ENCODE peak calls at places on chromosomes 7 and 10, in four cellular contexts. L is mammary epithelial cell, C is left ventricle myocardium inferior, P is GM13977. M is an unnamed sample.

GRCh38 chr10:88980836-88981235 is 9.8 kb upstream of the FAS start:
- DNase-seq in L (no peak), C (no peak), P (no peak), M (no peak)

GRCh38 chr10:24360286-24361127 is 151.6 kb downstream of the KIAA1217 start:
- DNase-seq in P (peak), L (peak), C (peak), M (peak)

GRCh38 chr7:39560997-39561396 is 5.2 kb upstream of the YAE1 start:
- DNase-seq in C (no peak), P (no peak), L (no peak), M (no peak)

GRCh38 chr7:159197066-159197975 is 52.7 kb upstream of the VIPR2 start:
- DNase-seq in P (no peak), C (no peak), L (no peak), M (peak)

GRCh38 chr10:12501851-12502525 is 152.6 kb downstream of the CAMK1D start:
- DNase-seq in L (no peak), P (no peak), C (peak), M (no peak)

GRCh38 chr10:113273151-113273876 is 279.5 kb upstream of the HABP2 start:
- DNase-seq in C (peak), L (no peak), P (no peak), M (no peak)

GRCh38 chr7:108408294-108409004 is 47.8 kb downstream of the NRCAM start:
- DNase-seq in L (no peak), C (no peak), P (no peak), M (no peak)

GRCh38 chr7:42053834-42054233 is 183.2 kb downstream of the GLI3 start:
- DNase-seq in P (no peak), L (no peak), C (no peak), M (no peak)

GRCh38 chr7:65216469-65216868 is 157.2 kb upstream of the ZNF92 start:
- DNase-seq in C (no peak), P (peak), L (peak), M (peak)

GRCh38 chr7:50653997-50654425 is 88.8 kb upstream of the DDC start:
- DNase-seq in P (no peak), C (peak), L (no peak), M (no peak)

GRCh38 chr10:34905200-34905927 is 90.3 kb upstream of the PARD3 start:
- DNase-seq in C (no peak), L (no peak), P (no peak), M (no peak)

GRCh38 chr10:118721005-118721876 is 33.5 kb downstream of the CACUL1 start:
- DNase-seq in C (no peak), L (peak), P (peak), M (peak)

GRCh38 chr7:55148571-55148970 is 129.8 kb downstream of the EGFR start:
- DNase-seq in L (no peak), P (no peak), C (no peak), M (no peak)

DNA sequence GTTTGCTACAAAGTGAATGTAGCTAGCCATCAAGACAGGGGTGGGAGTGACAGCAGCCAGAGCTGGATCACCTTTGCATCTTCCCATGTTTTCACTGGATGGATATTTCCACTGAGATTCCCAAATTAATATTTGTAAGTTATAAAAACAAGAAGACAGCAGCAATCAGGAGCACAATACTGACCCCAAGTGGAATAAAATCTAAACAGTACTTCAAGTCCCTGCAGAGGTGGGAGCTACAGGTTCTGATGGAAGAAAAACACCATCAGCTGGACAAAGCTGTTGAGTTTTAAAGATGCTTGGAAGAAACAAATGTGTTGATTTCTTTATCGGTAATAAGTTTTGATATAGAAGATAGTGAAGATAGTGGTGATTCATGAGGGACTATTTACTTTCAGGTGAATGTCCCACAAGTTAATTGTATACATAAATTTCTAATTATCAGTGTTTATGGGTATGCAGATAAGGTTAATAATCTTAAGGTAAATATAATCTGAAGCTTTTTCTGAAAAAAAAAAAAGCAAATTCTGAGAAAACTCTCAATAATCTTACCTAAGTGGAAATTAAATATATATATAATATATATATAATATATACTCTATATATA is 129.3 kb downstream of the SLC16A9 start:
- DNase-seq in P (no peak), L (no peak), C (no peak), M (no peak)
- TF ChIP-seq CTCF in P (peak), L (peak), C (peak), M (no peak)

GRCh38 chr10:91930939-91931338 is 7.4 kb downstream of the BTAF1 start:
- DNase-seq in L (no peak), P (no peak), C (no peak), M (no peak)

GRCh38 chr10:91931526-91932190 is 8.1 kb downstream of the BTAF1 start:
- DNase-seq in C (no peak), P (no peak), L (no peak), M (no peak)

GRCh38 chr10:91935886-91936285 is 12.3 kb downstream of the BTAF1 start:
- DNase-seq in C (no peak), L (peak), P (no peak), M (no peak)

DNA sequence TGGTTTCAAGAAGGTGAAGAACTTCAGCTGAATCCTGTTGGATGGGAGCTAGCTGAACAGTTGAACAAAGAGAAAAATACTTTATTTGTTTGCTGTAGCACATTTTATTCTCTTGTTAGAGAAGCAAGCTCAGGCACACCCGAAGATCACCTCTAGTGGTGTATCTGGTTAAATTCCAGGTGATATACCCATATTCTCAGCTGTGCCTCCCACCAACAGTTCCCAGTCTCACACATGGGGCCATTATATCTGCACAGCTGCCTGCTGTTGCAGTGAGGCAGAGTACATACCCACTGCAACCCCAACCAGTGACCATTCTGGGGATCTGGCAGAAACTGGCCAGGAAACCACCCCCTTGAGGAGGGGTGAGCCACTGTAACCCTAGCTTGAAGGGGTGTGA is 9.2 kb downstream of the BTAF1 start:
- DNase-seq in P (no peak), L (no peak), C (no peak), M (no peak)
- TF ChIP-seq CTCF in P (no peak), L (no peak), C (no peak), M (no peak)

GRCh38 chr7:134254311-134254710 is 62.4 kb downstream of the SLC35B4 start:
- DNase-seq in C (no peak), P (no peak), L (no peak), M (no peak)
- TF ChIP-seq CTCF in C (no peak), P (no peak), L (peak), M (no peak)

GRCh38 chr10:58475322-58476277 is 37.1 kb upstream of the BICC1 start:
- DNase-seq in C (no peak), L (peak), P (no peak), M (no peak)

GRCh38 chr10:58477122-58477521 is 35.5 kb upstream of the BICC1 start:
- DNase-seq in P (no peak), C (peak), L (no peak), M (no peak)

GRCh38 chr10:58480321-58480720 is 32.4 kb upstream of the BICC1 start:
- DNase-seq in C (no peak), L (no peak), P (no peak), M (no peak)

GRCh38 chr10:58479016-58479415 is 33.7 kb upstream of the BICC1 start:
- DNase-seq in L (no peak), C (no peak), P (no peak), M (no peak)

DNA sequence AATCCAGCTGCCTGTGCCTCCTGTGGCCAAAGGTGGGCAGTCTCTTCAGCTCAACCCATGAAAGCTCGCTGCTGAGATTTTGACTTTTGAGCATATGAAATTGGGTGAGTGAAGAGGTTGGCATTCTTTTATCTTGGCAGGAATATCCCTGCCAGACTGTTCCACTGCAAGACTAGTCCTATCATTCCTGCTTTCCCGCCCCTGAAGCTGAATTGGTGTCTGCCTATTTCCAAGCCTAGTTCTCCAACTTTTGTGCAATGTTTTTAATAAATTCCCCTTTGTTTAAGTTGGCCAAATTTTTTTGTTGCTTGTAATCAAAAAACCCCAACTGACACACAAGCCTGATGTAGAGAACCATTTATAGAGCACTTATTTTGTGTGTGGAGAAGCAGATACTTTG is 34.8 kb upstream of the BICC1 start:
- DNase-seq in P (no peak), C (no peak), L (no peak), M (no peak)
- TF ChIP-seq CTCF in P (no peak), C (no peak), L (no peak), M (no peak)

DNA sequence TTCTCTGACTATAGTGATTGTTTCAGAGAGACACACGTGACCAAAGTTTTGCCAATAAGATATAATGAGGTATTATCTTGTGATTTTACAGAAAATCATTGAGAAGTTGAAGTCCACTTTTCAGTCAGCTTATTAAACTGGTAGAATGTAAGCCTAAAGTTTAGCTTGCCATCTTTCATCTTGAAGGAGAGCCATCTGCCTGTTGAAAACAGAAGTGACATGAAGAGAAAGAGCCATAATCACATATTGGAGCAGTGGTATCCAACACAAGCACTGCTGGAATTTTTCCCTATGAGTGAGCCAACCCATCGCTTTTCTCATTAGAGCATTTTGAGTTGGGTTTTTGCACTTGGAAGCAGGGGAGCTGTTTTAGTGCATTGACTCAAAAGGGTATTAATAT is 117.6 kb upstream of the FERD3L start:
- DNase-seq in L (no peak), P (no peak), C (no peak), M (no peak)
- TF ChIP-seq CTCF in L (no peak), P (no peak), C (no peak), M (no peak)

DNA sequence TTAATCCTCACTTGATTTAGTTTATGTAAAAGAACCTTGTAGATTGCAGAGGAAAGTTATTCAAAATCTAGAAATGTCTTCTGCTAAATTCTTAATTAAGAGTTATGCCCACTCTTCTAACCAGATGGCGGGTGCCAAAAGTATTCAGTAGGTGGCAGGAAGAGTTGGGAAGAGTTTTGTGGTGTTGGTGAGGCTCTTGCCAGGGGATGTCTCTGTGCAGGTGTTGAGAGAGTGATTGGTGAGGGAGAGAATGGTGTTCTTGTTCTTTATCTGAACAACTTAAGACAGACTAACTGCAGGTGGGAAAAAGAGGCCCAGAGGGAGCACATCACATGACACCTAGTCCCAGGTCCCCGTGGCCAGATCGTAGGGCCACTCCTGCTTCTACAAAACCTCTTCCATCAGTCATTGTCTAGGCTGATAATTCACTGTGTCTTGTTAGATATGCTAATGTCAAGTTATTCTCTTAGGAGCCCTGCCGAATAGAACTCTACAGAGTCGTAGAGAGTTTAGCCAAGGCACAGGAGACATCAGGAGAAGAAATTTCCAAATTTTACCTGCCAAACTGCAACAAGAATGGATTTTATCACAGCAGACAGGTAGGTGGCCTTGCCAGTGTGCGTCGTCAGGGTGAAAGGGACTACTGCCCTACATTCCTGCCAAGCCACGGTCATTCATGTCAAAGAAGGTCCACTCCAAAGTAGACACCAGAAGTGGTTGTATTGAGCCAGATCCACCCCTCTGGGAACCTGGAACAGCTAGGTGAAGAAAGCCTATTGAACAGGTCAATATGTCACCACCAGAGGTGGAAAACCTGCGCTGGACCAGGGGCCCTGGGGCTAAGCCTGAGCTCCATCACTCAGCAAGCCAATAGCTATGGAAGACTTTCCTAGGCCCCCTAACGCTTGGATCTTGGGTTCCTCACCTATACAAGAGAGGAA is 3.4 kb downstream of the IGFBP1 start:
- DNase-seq in P (no peak), L (no peak), C (no peak), M (no peak)
- TF ChIP-seq CTCF in P (no peak), L (no peak), C (no peak), M (peak)

M was measured in activated CD8-positive, alpha-beta T cell treated with anti-CD3 and anti-CD28 coated beads for 36 hours.